ENCODE peak calls at places on chromosomes 4 and X, in seven cellular contexts. One of them, this sample, is unnamed.

GRCh38 chrX:134936542-134936941 is 54.2 kb upstream of the SMIM10 start:
- DNase-seq in COR-L47: no peak
- DNase-seq in NCI-H2081: no peak
- DNase-seq in fibroblast of mammary gland: peak
- DNase-seq in K562: no peak
- DNase-seq in activated naive CD4-positive, alpha-beta T cell treated with Interleukin-2 at 50 U/mL for 16 hours: no peak
- DNase-seq in epithelial cell of esophagus: peak
- DNase-seq in this sample: no peak

GRCh38 chrX:120774611-120775010 is 101.1 kb downstream of the CT47B1 start:
- DNase-seq in COR-L47: no peak
- DNase-seq in NCI-H2081: no peak
- DNase-seq in fibroblast of mammary gland: peak
- DNase-seq in K562: no peak
- DNase-seq in activated naive CD4-positive, alpha-beta T cell treated with Interleukin-2 at 50 U/mL for 16 hours: no peak
- DNase-seq in epithelial cell of esophagus: no peak
- DNase-seq in this sample: no peak

GRCh38 chr4:98383431-98384106 is 122.4 kb downstream of the RAP1GDS1 start:
- DNase-seq in COR-L47: no peak
- DNase-seq in NCI-H2081: no peak
- DNase-seq in fibroblast of mammary gland: no peak
- DNase-seq in K562: no peak
- DNase-seq in activated naive CD4-positive, alpha-beta T cell treated with Interleukin-2 at 50 U/mL for 16 hours: no peak
- DNase-seq in epithelial cell of esophagus: no peak
- DNase-seq in this sample: no peak

GRCh38 chrX:107025538-107025937 is 25.5 kb upstream of the MORC4 start:
- DNase-seq in COR-L47: no peak
- DNase-seq in NCI-H2081: peak
- DNase-seq in fibroblast of mammary gland: peak
- DNase-seq in K562: peak
- DNase-seq in activated naive CD4-positive, alpha-beta T cell treated with Interleukin-2 at 50 U/mL for 16 hours: no peak
- DNase-seq in epithelial cell of esophagus: peak
- DNase-seq in this sample: peak

GRCh38 chrX:67636532-67636931 is 92.7 kb downstream of the AR start:
- DNase-seq in COR-L47: no peak
- DNase-seq in NCI-H2081: no peak
- DNase-seq in fibroblast of mammary gland: peak
- DNase-seq in K562: no peak
- DNase-seq in activated naive CD4-positive, alpha-beta T cell treated with Interleukin-2 at 50 U/mL for 16 hours: no peak
- DNase-seq in epithelial cell of esophagus: no peak
- DNase-seq in this sample: no peak

GRCh38 chr4:179097741-179098140 is 1655.5 kb upstream of the AGA start:
- DNase-seq in COR-L47: no peak
- DNase-seq in NCI-H2081: no peak
- DNase-seq in fibroblast of mammary gland: no peak
- DNase-seq in K562: peak
- DNase-seq in activated naive CD4-positive, alpha-beta T cell treated with Interleukin-2 at 50 U/mL for 16 hours: no peak
- DNase-seq in epithelial cell of esophagus: peak
- DNase-seq in this sample: peak

GRCh38 chr4:160505724-160506123 is 1402.8 kb downstream of the RAPGEF2 start:
- DNase-seq in COR-L47: no peak
- DNase-seq in NCI-H2081: no peak
- DNase-seq in fibroblast of mammary gland: no peak
- DNase-seq in K562: no peak
- DNase-seq in activated naive CD4-positive, alpha-beta T cell treated with Interleukin-2 at 50 U/mL for 16 hours: no peak
- DNase-seq in epithelial cell of esophagus: no peak
- DNase-seq in this sample: no peak

GRCh38 chr4:65845169-65845568 is 174.9 kb upstream of the EPHA5 start:
- DNase-seq in COR-L47: peak
- DNase-seq in NCI-H2081: peak
- DNase-seq in fibroblast of mammary gland: no peak
- DNase-seq in K562: no peak
- DNase-seq in activated naive CD4-positive, alpha-beta T cell treated with Interleukin-2 at 50 U/mL for 16 hours: no peak
- DNase-seq in epithelial cell of esophagus: no peak
- DNase-seq in this sample: no peak

GRCh38 chrX:74300869-74301268 is 3.1 kb upstream of the ZCCHC13 start:
- DNase-seq in COR-L47: no peak
- DNase-seq in NCI-H2081: no peak
- DNase-seq in fibroblast of mammary gland: no peak
- DNase-seq in K562: no peak
- DNase-seq in activated naive CD4-positive, alpha-beta T cell treated with Interleukin-2 at 50 U/mL for 16 hours: no peak
- DNase-seq in epithelial cell of esophagus: no peak
- DNase-seq in this sample: no peak

GRCh38 chr4:4334798-4335520 is 44.9 kb downstream of the ZBTB49 start:
- DNase-seq in COR-L47: peak
- DNase-seq in NCI-H2081: peak
- DNase-seq in fibroblast of mammary gland: peak
- DNase-seq in K562: peak
- DNase-seq in activated naive CD4-positive, alpha-beta T cell treated with Interleukin-2 at 50 U/mL for 16 hours: peak
- DNase-seq in epithelial cell of esophagus: peak
- DNase-seq in this sample: peak

GRCh38 chr4:137156807-137157206 is 375.5 kb downstream of the PCDH18 start:
- DNase-seq in COR-L47: no peak
- DNase-seq in NCI-H2081: no peak
- DNase-seq in fibroblast of mammary gland: no peak
- DNase-seq in K562: no peak
- DNase-seq in activated naive CD4-positive, alpha-beta T cell treated with Interleukin-2 at 50 U/mL for 16 hours: no peak
- DNase-seq in epithelial cell of esophagus: no peak
- DNase-seq in this sample: no peak

GRCh38 chr4:8690811-8691775 is 98.5 kb downstream of the CPZ start:
- DNase-seq in COR-L47: no peak
- DNase-seq in NCI-H2081: no peak
- DNase-seq in fibroblast of mammary gland: no peak
- DNase-seq in K562: no peak
- DNase-seq in activated naive CD4-positive, alpha-beta T cell treated with Interleukin-2 at 50 U/mL for 16 hours: no peak
- DNase-seq in epithelial cell of esophagus: no peak
- DNase-seq in this sample: no peak

GRCh38 chrX:110806145-110806544 is 10.5 kb upstream of the CHRDL1 start:
- DNase-seq in COR-L47: no peak
- DNase-seq in NCI-H2081: no peak
- DNase-seq in fibroblast of mammary gland: peak
- DNase-seq in K562: no peak
- DNase-seq in activated naive CD4-positive, alpha-beta T cell treated with Interleukin-2 at 50 U/mL for 16 hours: no peak
- DNase-seq in epithelial cell of esophagus: peak
- DNase-seq in this sample: no peak

GRCh38 chr4:1402516-1403101 is 3.6 kb downstream of the NKX1-1 start:
- DNase-seq in COR-L47: no peak
- DNase-seq in NCI-H2081: no peak
- DNase-seq in fibroblast of mammary gland: no peak
- DNase-seq in K562: no peak
- DNase-seq in activated naive CD4-positive, alpha-beta T cell treated with Interleukin-2 at 50 U/mL for 16 hours: peak
- DNase-seq in epithelial cell of esophagus: peak
- DNase-seq in this sample: no peak

This sample was measured in DMS53.